ENCODE peak calls at places on chromosomes 16 and 17, in four cellular contexts. M, D, C and E are unnamed samples.

GRCh38 chr17:64083093-64083492 is 46.9 kb downstream of the ERN1 start:
- DNase-seq in M (no peak), C (no peak), D (no peak), E (no peak)

GRCh38 chr17:38602453-38602852 is 3.3 kb downstream of the SRCIN1 start:
- DNase-seq in D (no peak), C (no peak), M (no peak), E (no peak)

GRCh38 chr17:16398270-16399267 is 16.8 kb upstream of the TRPV2 start:
- DNase-seq in D (no peak), C (no peak), M (no peak), E (no peak)

GRCh38 chr17:45787044-45787443 is 2.9 kb downstream of the CRHR1 start:
- DNase-seq in C (no peak), D (no peak), M (no peak), E (no peak)

GRCh38 chr16:14302399-14303181 is 231.5 kb downstream of the MRTFB start:
- DNase-seq in D (peak; percentile 37), M (no peak), C (no peak), E (no peak)

GRCh38 chr17:78488867-78489634 is 88.1 kb downstream of the DNAH17 start:
- DNase-seq in D (no peak), C (no peak), M (no peak), E (no peak)

GRCh38 chr17:79154446-79154845 is 79.8 kb downstream of the ENGASE start:
- DNase-seq in C (no peak), M (no peak), D (no peak), E (no peak)

GRCh38 chr17:1177099-1177996 is 2.4 kb downstream of the ABR start:
- DNase-seq in M (no peak), C (no peak), D (peak; percentile 49), E (no peak)

GRCh38 chr16:48870141-48870540 is 260.2 kb upstream of the N4BP1 start:
- DNase-seq in C (no peak), M (no peak), D (no peak), E (no peak)

GRCh38 chr17:5237541-5238016 is 2.9 kb upstream of the SCIMP start:
- DNase-seq in C (peak; percentile 34), M (no peak), D (no peak), E (no peak)

GRCh38 chr16:12187939-12188673 is 211.6 kb downstream of the SNX29 start:
- DNase-seq in M (no peak), C (no peak), D (no peak), E (no peak)

GRCh38 chr16:9682320-9682719 is 499.9 kb downstream of the GRIN2A start:
- DNase-seq in M (no peak), D (no peak), C (no peak), E (no peak)

GRCh38 chr16:86708431-86708830 is 130.1 kb downstream of the FOXL1 start:
- DNase-seq in M (no peak), D (no peak), C (no peak), E (no peak)

GRCh38 chr16:74726736-74727135 is 26.1 kb upstream of the MLKL start:
- DNase-seq in M (no peak), C (peak; percentile 30), D (no peak), E (no peak)

GRCh38 chr17:63675607-63676539 is 24.1 kb downstream of the LIMD2 start:
- DNase-seq in M (peak; percentile 48), D (peak; percentile 67), C (peak; percentile 89), E (no peak)

GRCh38 chr17:16304832-16305231 is 48.4 kb downstream of the CENPV start:
- DNase-seq in M (no peak), D (no peak), C (peak; percentile 43), E (no peak)

GRCh38 chr17:57270801-57271245 is 14.5 kb downstream of the MSI2 start:
- DNase-seq in M (no peak), D (no peak), C (no peak), E (no peak)

GRCh38 chr17:81371910-81372760 is 23.1 kb upstream of the BAHCC1 start:
- DNase-seq in D (no peak), M (no peak), C (no peak), E (peak; percentile 69)

GRCh38 chr17:82923366-82924113 is 83.7 kb upstream of the ZNF750 start:
- DNase-seq in D (no peak), C (no peak), M (no peak), E (peak; percentile 86)

GRCh38 chr17:73420897-73421296 is 109.1 kb upstream of the CDC42EP4 start:
- DNase-seq in D (no peak), M (no peak), C (peak; percentile 40), E (no peak)

GRCh38 chr17:32142038-32142856 is at the start of gene RHOT1:
- DNase-seq in D (peak; percentile 75), C (peak; percentile 84), M (peak; percentile 58), E (peak; percentile 69)

GRCh38 chr17:35540589-35541404 is 3.3 kb upstream of the SLFN12L start:
- DNase-seq in D (no peak), C (peak; percentile 36), M (no peak), E (peak; percentile 30)

GRCh38 chr16:11129378-11129781 is 126.6 kb downstream of the SOCS1 start:
- DNase-seq in C (no peak), M (no peak), D (no peak), E (no peak)
- H3K27ac ChIP-seq in C (no peak overlapping the region), M (peak overlapping the region; percentile 21), D (peak overlapping the region; percentile 80), E (peak overlapping the region; percentile 30)

GRCh38 chr16:15439102-15439501 is 4.7 kb downstream of the BMERB1 start:
- DNase-seq in M (no peak), C (no peak), D (no peak), E (no peak)
- H3K27ac ChIP-seq in M (no peak overlapping the region), C (no peak overlapping the region), D (no peak overlapping the region), E (no peak overlapping the region)

GRCh38 chr16:88471575-88471974 is 18.5 kb downstream of the ZFPM1 start:
- DNase-seq in M (no peak), C (no peak), D (no peak), E (no peak)

GRCh38 chr16:88471115-88471514 is 18.0 kb downstream of the ZFPM1 start:
- DNase-seq in C (no peak), D (no peak), M (no peak), E (no peak)

GRCh38 chr16:88472042-88472441 is 19.0 kb downstream of the ZFPM1 start:
- DNase-seq in C (no peak), M (no peak), D (no peak), E (no peak)

GRCh38 chr16:88468289-88469129 is 15.4 kb downstream of the ZFPM1 start:
- DNase-seq in D (no peak), M (no peak), C (no peak), E (no peak)

GRCh38 chr16:88469615-88470395 is 16.7 kb downstream of the ZFPM1 start:
- DNase-seq in C (no peak), M (no peak), D (no peak), E (no peak)
- H3K27ac ChIP-seq in C (no peak overlapping the region), M (no peak overlapping the region), D (no peak overlapping the region), E (no peak overlapping the region)

DNA sequence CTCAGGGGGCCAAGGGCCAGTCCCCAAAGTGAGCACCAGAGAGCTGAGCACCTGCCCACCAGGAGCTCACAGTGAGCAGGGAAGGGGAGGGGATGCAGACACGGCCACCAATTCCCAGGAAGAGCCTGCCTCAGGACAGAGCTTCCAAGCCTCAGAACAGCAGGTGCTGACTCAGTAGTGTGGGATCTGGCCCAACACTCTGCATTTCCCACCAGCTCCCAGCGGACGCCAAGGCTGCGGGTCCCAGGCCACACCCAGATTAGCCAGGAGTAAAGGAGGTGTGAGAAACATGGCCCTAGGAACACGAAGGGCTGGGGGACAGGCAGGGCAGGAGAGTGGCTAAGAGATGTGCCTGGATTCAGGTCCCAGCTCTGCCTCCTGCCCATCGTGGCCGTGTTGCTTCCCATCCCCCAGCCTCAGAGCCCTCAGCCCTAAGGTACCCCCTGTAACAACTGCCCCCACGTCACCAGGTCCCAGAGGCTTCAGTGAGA is 28.4 kb upstream of the EIF1 start:
- DNase-seq in D (no peak), C (no peak), M (no peak), E (no peak)
- H3K27ac ChIP-seq in D (no peak overlapping the region), C (no peak overlapping the region), M (no peak overlapping the region), E (no peak overlapping the region)

GRCh38 chr17:42141382-42141781 is 13.4 kb downstream of the RAB5C start:
- DNase-seq in D (no peak), M (no peak), C (no peak), E (no peak)
- H3K27ac ChIP-seq in D (no peak overlapping the region), M (no peak overlapping the region), C (no peak overlapping the region), E (peak overlapping the region; percentile 92)

GRCh38 chr16:69440236-69440635 is 15.8 kb downstream of the CYB5B start:
- DNase-seq in C (no peak), M (no peak), D (no peak), E (no peak)

GRCh38 chr16:69448470-69449193 is 24.2 kb downstream of the CYB5B start:
- DNase-seq in C (no peak), D (no peak), M (no peak), E (no peak)

GRCh38 chr16:69443809-69444611 is 19.6 kb downstream of the CYB5B start:
- DNase-seq in C (peak; percentile 18), D (peak; percentile 45), M (no peak), E (no peak)

DNA sequence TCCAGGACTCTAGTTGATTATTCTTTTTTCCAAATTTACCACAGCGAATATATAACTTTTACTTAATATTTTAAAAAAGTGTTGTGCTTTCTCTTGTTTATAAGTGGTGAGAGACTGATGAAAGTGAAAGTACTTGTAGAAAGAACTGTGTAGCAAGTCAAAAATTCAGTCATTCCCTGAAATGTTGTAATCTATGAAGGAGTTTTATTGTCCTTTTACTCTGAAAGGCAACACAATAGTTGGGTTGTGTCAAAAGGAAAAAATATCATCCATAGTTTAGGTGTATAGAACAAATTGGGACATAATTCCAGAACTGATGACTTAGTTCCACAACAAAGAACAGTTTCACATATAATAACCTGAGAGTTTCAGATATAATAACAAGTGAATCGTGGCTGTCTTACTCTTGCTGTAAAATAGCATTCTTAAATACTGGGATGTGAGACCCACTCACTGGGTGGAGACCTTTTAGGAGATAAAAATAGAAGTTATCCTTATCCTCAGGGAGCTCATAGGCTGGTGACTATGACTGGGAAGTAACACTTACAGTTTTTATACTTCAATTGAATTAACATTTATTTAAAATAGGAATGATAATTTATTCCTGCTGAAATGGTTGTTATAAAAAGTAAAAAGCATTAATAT is 20.6 kb downstream of the CYB5B start:
- DNase-seq in M (no peak), D (no peak), C (no peak), E (no peak)
- H3K27ac ChIP-seq in M (no peak overlapping the region), D (peak overlapping the region; percentile 89), C (peak overlapping the region; percentile 52), E (peak overlapping the region; percentile 81)

GRCh38 chr16:85355515-85355837 is 243.2 kb upstream of the CIBAR2 start:
- DNase-seq in C (no peak), M (no peak), D (no peak), E (no peak)
- H3K27ac ChIP-seq in C (peak overlapping the region; percentile 63), M (peak overlapping the region; percentile 77), D (no peak overlapping the region), E (no peak overlapping the region)

GRCh38 chr16:280991-281659 is 734 bp downstream of the ARHGDIG start:
- DNase-seq in D (no peak), C (no peak), M (no peak), E (no peak)
- H3K27ac ChIP-seq in D (no peak overlapping the region), C (no peak overlapping the region), M (no peak overlapping the region), E (no peak overlapping the region)

GRCh38 chr16:19715566-19715965 is 2.5 kb downstream of the KNOP1 start:
- DNase-seq in M (no peak), D (no peak), C (no peak), E (no peak)
- H3K27ac ChIP-seq in M (no peak overlapping the region), D (no peak overlapping the region), C (no peak overlapping the region), E (no peak overlapping the region)

DNA sequence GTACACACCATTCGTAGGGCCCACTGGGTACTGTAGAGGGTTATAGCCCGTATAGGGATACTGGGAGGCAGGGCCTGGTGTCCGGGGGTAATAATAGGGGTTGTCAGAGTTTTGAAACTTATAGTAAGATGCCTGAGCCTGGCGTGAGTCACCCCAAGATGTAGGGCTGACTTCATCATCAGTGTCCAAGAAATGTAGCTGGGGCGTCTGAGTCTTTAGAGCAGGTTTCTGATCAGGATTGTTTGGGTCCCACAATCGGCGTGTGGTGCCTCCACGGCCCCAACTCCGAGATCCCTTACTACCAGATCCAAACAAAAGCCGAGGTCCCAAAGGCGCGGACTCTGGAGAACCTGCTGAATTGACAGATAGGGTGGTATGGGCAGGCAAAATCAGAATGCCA is 4.4 kb downstream of the SMG6 start:
- DNase-seq in C (no peak), D (no peak), M (no peak), E (no peak)
- H3K27ac ChIP-seq in C (no peak overlapping the region), D (no peak overlapping the region), M (no peak overlapping the region), E (no peak overlapping the region)